ENCODE peak calls at places on chromosomes 6 and 20, in seven cellular contexts. Y is Panc1, Z is colonic mucosa, O is activated B cell treated with CpG ODN at 0.5 μM for 24 hours, B is stomach, U is choroid plexus epithelial cell, G is dorsolateral prefrontal cortex. V is an unnamed sample.

GRCh38 chr6:723540-723939 is 30.6 kb upstream of the EXOC2 start:
- DNase-seq in Y (no peak), Z (no peak), O (no peak), B (no peak), U (peak), G (no peak), V (no peak)

GRCh38 chr20:52242237-52243230 is 51.0 kb upstream of the ZFP64 start:
- DNase-seq in Y (peak), Z (no peak), O (no peak), B (no peak), U (peak), G (no peak), V (peak)

GRCh38 chr6:137688230-137688971 is 178.7 kb upstream of the TNFAIP3 start:
- DNase-seq in Y (no peak), Z (no peak), O (no peak), B (no peak), U (no peak), G (no peak), V (no peak)

GRCh38 chr20:16581241-16581640 is 8.0 kb upstream of the KIF16B start:
- DNase-seq in Y (no peak), Z (no peak), O (no peak), B (no peak), U (no peak), G (no peak), V (no peak)

GRCh38 chr6:157667211-157668033 is 155.6 kb upstream of the SNX9 start:
- DNase-seq in Y (peak), Z (peak), O (no peak), B (peak), U (peak), G (no peak), V (peak)

GRCh38 chr6:139597781-139598368 is 223.4 kb upstream of the CITED2 start:
- DNase-seq in Y (no peak), Z (peak), O (no peak), B (peak), U (peak), G (no peak), V (no peak)

GRCh38 chr20:36645353-36645752 is 643 bp downstream of the SLA2 start:
- DNase-seq in Y (no peak), Z (no peak), O (no peak), B (no peak), U (no peak), G (no peak), V (no peak)

GRCh38 chr6:26538572-26538902 is 371 bp downstream of the HMGN4 start:
- DNase-seq in Y (no peak), Z (no peak), O (no peak), B (no peak), U (no peak), G (no peak), V (no peak)

GRCh38 chr6:111745186-111745585 is 128.1 kb downstream of the FYN start:
- DNase-seq in Y (no peak), Z (no peak), O (no peak), B (no peak), U (no peak), G (no peak), V (no peak)

GRCh38 chr6:41449399-41450245 is 96.6 kb upstream of the FOXP4 start:
- DNase-seq in Y (no peak), Z (peak), O (no peak), B (peak), U (peak), G (no peak), V (no peak)

GRCh38 chr6:138590796-138591709 is 91.8 kb upstream of the NHSL1 start:
- DNase-seq in Y (peak), Z (peak), O (no peak), B (peak), U (peak), G (no peak), V (peak)

GRCh38 chr20:58236612-58237317 is 8.3 kb upstream of the ANKRD60 start:
- DNase-seq in Y (peak), Z (peak), O (peak), B (peak), U (peak), G (peak), V (peak)

DNA sequence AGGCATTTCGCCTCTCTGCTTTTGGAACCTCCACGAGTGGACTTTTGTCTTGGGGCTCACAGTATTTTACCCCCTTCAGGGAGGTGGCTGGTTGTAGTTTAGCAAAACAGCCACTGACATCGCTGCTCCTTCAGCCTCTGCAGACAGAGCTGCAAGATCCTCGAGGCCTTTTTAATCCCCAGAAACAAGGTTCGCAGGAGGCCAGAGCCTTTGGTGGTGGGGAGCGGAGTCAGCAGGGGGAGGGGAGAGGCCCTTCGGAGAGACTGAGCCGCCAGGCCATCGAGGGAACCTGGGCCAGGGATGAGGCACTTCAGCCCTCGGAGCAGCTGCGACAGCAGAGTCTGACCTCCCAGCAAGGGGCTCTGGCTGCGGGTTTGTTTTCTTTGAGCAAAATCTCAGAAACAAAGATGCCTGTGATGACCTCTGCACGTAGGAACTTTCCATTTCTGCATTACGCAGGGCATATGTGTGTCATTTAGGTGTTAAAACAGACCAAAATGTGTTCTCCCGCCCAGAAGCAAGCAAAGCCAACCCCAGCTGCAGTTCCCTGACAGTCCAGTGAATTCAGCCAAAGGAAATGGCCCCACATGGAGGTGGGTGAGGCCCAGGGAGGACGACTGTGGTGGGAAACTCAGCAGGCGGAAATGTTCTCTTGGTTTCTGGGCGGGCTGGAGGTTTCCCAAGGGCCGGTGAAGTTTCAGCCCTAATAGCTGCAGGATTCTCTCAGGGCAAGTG is 171.1 kb upstream of the SULF2 start:
- DNase-seq in Y (no peak), Z (no peak), O (no peak), B (no peak), U (peak), G (no peak), V (no peak)
- TF ChIP-seq CTCF in Y (no peak), Z (no peak), O (no peak), B (no peak), U (peak), G (no peak), V (no peak)

GRCh38 chr6:30491963-30492616 is 2.8 kb downstream of the HLA-E start:
- DNase-seq in Y (no peak), Z (no peak), O (no peak), B (no peak), U (no peak), G (no peak), V (no peak)

GRCh38 chr6:30494275-30494990 is 5.1 kb downstream of the HLA-E start:
- DNase-seq in Y (no peak), Z (no peak), O (no peak), B (no peak), U (no peak), G (no peak), V (no peak)

GRCh38 chr6:30489081-30490030 is at the start of gene HLA-E:
- DNase-seq in Y (peak), Z (peak), O (peak), B (peak), U (peak), G (peak), V (peak)

GRCh38 chr6:30493643-30494250 is 4.4 kb downstream of the HLA-E start:
- DNase-seq in Y (no peak), Z (no peak), O (no peak), B (no peak), U (no peak), G (no peak), V (no peak)

DNA sequence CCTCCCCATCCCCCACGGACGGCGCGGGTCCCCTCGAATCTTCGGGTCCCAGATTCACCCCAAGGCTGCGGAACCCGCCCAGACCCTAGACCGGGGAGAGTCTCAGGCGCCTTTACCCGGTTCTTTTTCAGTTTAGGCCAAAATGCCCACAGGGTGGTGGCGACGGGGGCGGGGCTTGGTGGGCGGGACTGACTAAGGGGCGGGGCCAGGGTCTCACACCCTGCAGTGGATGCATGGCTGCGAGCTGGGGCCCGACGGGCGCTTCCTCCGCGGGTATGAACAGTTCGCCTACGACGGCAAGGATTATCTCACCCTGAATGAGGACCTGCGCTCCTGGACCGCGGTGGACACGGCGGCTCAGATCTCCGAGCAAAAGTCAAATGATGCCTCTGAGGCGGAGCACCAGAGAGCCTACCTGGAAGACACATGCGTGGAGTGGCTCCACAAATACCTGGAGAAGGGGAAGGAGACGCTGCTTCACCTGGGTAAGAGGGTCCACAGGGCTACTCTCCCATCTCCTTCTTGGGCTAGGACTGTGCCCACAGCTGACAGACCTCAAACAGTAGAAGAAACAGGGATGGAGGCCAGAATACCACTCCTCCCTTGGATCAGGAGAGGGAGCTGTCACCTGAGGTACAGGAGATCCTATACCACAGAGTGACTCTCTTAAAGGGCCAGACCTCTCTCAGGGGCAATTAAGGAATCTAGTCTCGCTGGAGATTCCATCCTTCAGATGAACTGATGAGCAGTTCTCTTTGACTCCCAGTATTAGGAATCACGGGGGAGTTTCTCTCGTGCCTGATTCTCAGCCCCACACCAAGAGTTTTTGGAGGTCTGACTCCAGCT is 945 bp downstream of the HLA-E start:
- DNase-seq in Y (no peak), Z (peak), O (peak), B (peak), U (peak), G (no peak), V (peak)
- TF ChIP-seq CTCF in Y (no peak), Z (no peak), O (no peak), B (no peak), U (no peak), G (no peak), V (no peak)

GRCh38 chr20:39110819-39111136 is 148.6 kb downstream of the DHX35 start:
- DNase-seq in Y (no peak), Z (no peak), O (no peak), B (no peak), U (no peak), G (no peak), V (no peak)

GRCh38 chr20:39111359-39112195 is 149.4 kb downstream of the DHX35 start:
- DNase-seq in Y (no peak), Z (no peak), O (no peak), B (no peak), U (no peak), G (no peak), V (no peak)

GRCh38 chr20:39108746-39109145 is 146.6 kb downstream of the DHX35 start:
- DNase-seq in Y (no peak), Z (no peak), O (no peak), B (no peak), U (peak), G (no peak), V (no peak)

GRCh38 chr20:39109933-39110818 is 148.0 kb downstream of the DHX35 start:
- DNase-seq in Y (no peak), Z (no peak), O (no peak), B (no peak), U (no peak), G (no peak), V (no peak)

GRCh38 chr20:39112196-39112743 is 150.1 kb downstream of the DHX35 start:
- DNase-seq in Y (no peak), Z (no peak), O (no peak), B (peak), U (peak), G (no peak), V (peak)
- TF ChIP-seq CTCF in Y (peak), Z (peak), O (no peak), B (peak), U (peak), G (peak), V (peak)

GRCh38 chr6:2763876-2764540 is 1.2 kb upstream of the WRNIP1 start:
- DNase-seq in Y (no peak), Z (no peak), O (no peak), B (no peak), U (no peak), G (no peak), V (no peak)

GRCh38 chr6:2758980-2759379 is 6.2 kb upstream of the WRNIP1 start:
- DNase-seq in Y (no peak), Z (no peak), O (no peak), B (no peak), U (no peak), G (no peak), V (no peak)

GRCh38 chr6:2764610-2765165 is 505 bp upstream of the WRNIP1 start:
- DNase-seq in Y (no peak), Z (peak), O (no peak), B (no peak), U (peak), G (no peak), V (peak)

GRCh38 chr6:2763345-2763841 is 1.8 kb upstream of the WRNIP1 start:
- DNase-seq in Y (no peak), Z (peak), O (no peak), B (no peak), U (no peak), G (no peak), V (no peak)

GRCh38 chr6:2760882-2761842 is 4.0 kb upstream of the WRNIP1 start:
- DNase-seq in Y (no peak), Z (no peak), O (no peak), B (no peak), U (no peak), G (no peak), V (no peak)
- TF ChIP-seq CTCF in Y (peak), Z (peak), O (no peak), B (no peak), U (peak), G (peak), V (peak)

GRCh38 chr6:73743556-73743955 is 47.6 kb downstream of the CD109 start:
- DNase-seq in Y (no peak), Z (no peak), O (no peak), B (no peak), U (peak), G (no peak), V (no peak)

GRCh38 chr6:73738367-73739028 is 42.5 kb downstream of the CD109 start:
- DNase-seq in Y (no peak), Z (no peak), O (no peak), B (no peak), U (no peak), G (no peak), V (no peak)

GRCh38 chr6:73734843-73735453 is 38.9 kb downstream of the CD109 start:
- DNase-seq in Y (no peak), Z (no peak), O (no peak), B (no peak), U (peak), G (no peak), V (no peak)

GRCh38 chr6:73742433-73742832 is 46.4 kb downstream of the CD109 start:
- DNase-seq in Y (no peak), Z (no peak), O (no peak), B (no peak), U (no peak), G (no peak), V (no peak)

DNA sequence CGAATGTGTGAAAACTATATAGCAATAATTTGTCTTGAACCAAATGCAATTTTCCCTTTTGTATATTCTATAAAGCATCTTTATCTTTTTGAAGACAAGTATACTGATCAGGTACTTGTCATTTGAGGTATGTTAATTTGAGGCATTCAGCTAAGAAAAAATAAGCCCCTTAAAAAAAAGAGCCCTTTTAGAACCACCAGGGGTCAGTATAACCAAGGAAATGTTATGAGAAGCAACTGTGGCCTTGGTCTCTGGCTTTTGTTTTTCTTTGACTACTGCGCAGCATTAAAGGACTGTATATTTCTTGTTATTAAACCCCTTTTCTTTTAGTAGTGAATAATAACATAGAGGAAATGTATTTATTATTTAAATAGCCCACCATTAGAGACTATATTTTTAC is 43.1 kb downstream of the CD109 start:
- DNase-seq in Y (no peak), Z (no peak), O (no peak), B (no peak), U (peak), G (no peak), V (peak)
- TF ChIP-seq CTCF in Y (peak), Z (peak), O (no peak), B (peak), U (peak), G (peak), V (peak)

DNA sequence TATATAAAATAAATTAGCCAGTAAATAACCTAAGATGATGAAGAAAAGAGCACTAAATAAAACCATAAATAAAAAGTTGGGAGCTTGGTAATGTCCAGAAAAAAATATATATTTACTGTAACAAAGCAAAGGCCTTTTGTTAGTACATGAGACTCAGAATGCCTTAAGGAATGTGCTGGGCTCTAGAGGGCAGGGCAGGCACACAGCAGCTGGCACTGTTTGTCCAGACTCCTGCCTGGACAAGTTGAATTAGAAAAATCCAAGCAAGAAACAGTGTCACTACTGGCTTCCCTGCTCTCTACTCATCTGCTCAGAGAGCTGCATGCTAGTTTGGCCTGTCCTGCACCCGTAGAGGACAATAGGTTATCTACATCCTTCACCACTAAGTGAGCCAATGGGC is 8.8 kb downstream of the DEFB129 start:
- DNase-seq in Y (peak), Z (no peak), O (no peak), B (no peak), U (peak), G (no peak), V (no peak)
- TF ChIP-seq CTCF in Y (peak), Z (no peak), O (no peak), B (no peak), U (peak), G (peak), V (no peak)

GRCh38 chr20:2276015-2276414 is 19.8 kb upstream of the TGM3 start:
- DNase-seq in Y (no peak), Z (no peak), O (no peak), B (no peak), U (no peak), G (no peak), V (no peak)
- TF ChIP-seq CTCF in Y (no peak), Z (no peak), O (no peak), B (no peak), U (no peak), G (no peak), V (no peak)

GRCh38 chr6:35810831-35811698 is 5.9 kb downstream of the LHFPL5 start:
- DNase-seq in Y (peak), Z (no peak), O (no peak), B (no peak), U (peak), G (no peak), V (no peak)

GRCh38 chr6:35801148-35801547 is 4.0 kb upstream of the LHFPL5 start:
- DNase-seq in Y (no peak), Z (no peak), O (no peak), B (no peak), U (no peak), G (no peak), V (no peak)

GRCh38 chr6:35808688-35809087 is 3.5 kb downstream of the LHFPL5 start:
- DNase-seq in Y (no peak), Z (no peak), O (no peak), B (no peak), U (no peak), G (no peak), V (no peak)

DNA sequence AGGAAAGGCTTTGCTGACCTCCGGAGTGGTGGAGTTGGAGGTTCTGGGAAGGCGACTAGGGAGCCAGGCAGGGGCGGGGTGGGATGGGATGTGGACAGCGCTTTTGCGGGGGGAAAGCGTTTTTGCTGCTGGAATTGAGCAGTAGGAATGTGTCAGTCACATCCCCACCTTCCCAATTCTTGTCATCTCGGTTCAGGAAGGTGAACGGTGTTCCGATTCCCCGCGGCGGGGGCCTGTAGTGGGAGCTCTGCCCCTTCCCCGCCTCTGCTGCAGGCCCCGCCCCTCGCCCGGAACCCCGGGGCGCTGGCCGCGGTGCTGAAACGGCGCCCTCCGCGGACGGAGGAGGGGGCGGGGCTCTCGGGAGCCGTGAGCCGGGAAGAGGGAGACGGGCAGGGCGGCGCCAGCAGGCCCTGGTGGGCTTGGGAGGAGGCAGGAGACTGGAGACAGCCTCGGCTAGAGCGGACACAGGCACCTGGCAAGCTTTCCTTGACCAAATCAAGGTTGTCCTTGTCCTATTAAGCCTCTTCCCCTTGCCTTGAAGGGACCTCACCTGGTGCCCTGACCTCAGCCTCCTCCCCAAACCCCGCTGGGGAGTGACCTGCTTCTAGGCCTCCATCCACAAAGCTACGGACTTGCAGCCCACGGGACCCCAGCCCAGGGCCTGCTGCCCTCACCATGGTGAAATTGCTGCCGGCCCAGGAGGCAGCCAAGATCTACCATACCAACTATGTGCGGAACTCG is at the start of gene LHFPL5:
- DNase-seq in Y (no peak), Z (peak), O (peak), B (peak), U (peak), G (no peak), V (peak)
- TF ChIP-seq CTCF in Y (no peak), Z (no peak), O (no peak), B (no peak), U (no peak), G (no peak), V (no peak)

V was measured in GM10248.